ENCODE peak calls at places on chromosomes 4 and X, in ten cellular contexts. F, W, C, X, P, G, R, D, V and A are unnamed samples.

GRCh38 chr4:13733817-13734216 is 106.3 kb upstream of the BOD1L1 start:
- DNase-seq in F (no peak), W (no peak), C (no peak), X (no peak), P (no peak), G (peak; percentile 3), R (no peak), D (no peak), V (no peak), A (no peak)

GRCh38 chr4:68175562-68176155 is 46.0 kb upstream of the TMPRSS11F start:
- DNase-seq in F (no peak), W (peak; percentile 62), C (peak; percentile 86), X (no peak), P (no peak), G (peak; percentile 57), R (peak; percentile 51), D (peak; percentile 11), V (no peak), A (peak; percentile 49)

GRCh38 chrX:45714864-45715263 is 514.2 kb upstream of the DIPK2B start:
- DNase-seq in F (no peak), W (no peak), C (peak; percentile 97), X (no peak), P (no peak), G (peak; percentile 55), R (peak; percentile 71), D (no peak), V (no peak), A (no peak)

GRCh38 chr4:1411436-1412375 is 5.5 kb upstream of the NKX1-1 start:
- DNase-seq in F (peak; percentile 35), W (no peak), C (no peak), X (no peak), P (no peak), G (no peak), R (no peak), D (no peak), V (no peak), A (no peak)

GRCh38 chr4:70818173-70818856 is 21.4 kb downstream of the GRSF1 start:
- DNase-seq in F (no peak), W (no peak), C (no peak), X (no peak), P (no peak), G (no peak), R (no peak), D (no peak), V (no peak), A (no peak)

GRCh38 chr4:123446791-123447474 is 50.3 kb downstream of the SPRY1 start:
- DNase-seq in F (no peak), W (no peak), C (no peak), X (no peak), P (no peak), G (peak; percentile 33), R (no peak), D (no peak), V (no peak), A (no peak)

GRCh38 chrX:121407627-121408026 is 360.2 kb downstream of the GLUD2 start:
- DNase-seq in F (no peak), W (no peak), C (no peak), X (no peak), P (no peak), G (no peak), R (no peak), D (no peak), V (no peak), A (peak; percentile 29)

GRCh38 chr4:75653845-75654503 is 19.2 kb downstream of the G3BP2 start:
- DNase-seq in F (no peak), W (no peak), C (peak; percentile 30), X (no peak), P (no peak), G (no peak), R (peak; percentile 55), D (no peak), V (no peak), A (no peak)

GRCh38 chr4:84224522-84224921 is 274.6 kb downstream of the NKX6-1 start:
- DNase-seq in F (no peak), W (no peak), C (no peak), X (no peak), P (no peak), G (no peak), R (no peak), D (no peak), V (no peak), A (peak; percentile 93)

GRCh38 chr4:177380730-177381287 is 61.4 kb downstream of the AGA start:
- DNase-seq in F (no peak), W (no peak), C (peak; percentile 43), X (no peak), P (peak; percentile 42), G (peak; percentile 52), R (no peak), D (no peak), V (no peak), A (no peak)

GRCh38 chr4:151669990-151670389 is 90.8 kb downstream of the GATB start:
- DNase-seq in F (no peak), W (no peak), C (no peak), X (no peak), P (no peak), G (no peak), R (no peak), D (no peak), V (no peak), A (no peak)

GRCh38 chrX:106481341-106481740 is 130.4 kb upstream of the RADX start:
- DNase-seq in F (no peak), W (peak; percentile 48), C (peak; percentile 83), X (no peak), P (no peak), G (peak; percentile 57), R (peak; percentile 41), D (peak; percentile 32), V (no peak), A (peak; percentile 36)

GRCh38 chr4:3303840-3304715 is 11.3 kb downstream of the RGS12 start:
- DNase-seq in F (peak; percentile 29), W (no peak), C (no peak), X (no peak), P (no peak), G (no peak), R (no peak), D (no peak), V (no peak), A (no peak)

GRCh38 chr4:54568184-54568583 is 89.6 kb upstream of the KIT start:
- DNase-seq in F (no peak), W (no peak), C (peak; percentile 82), X (no peak), P (no peak), G (no peak), R (peak; percentile 83), D (no peak), V (no peak), A (no peak)

GRCh38 chr4:86818845-86819244 is 30.3 kb downstream of the SLC10A6 start:
- DNase-seq in F (no peak), W (no peak), C (no peak), X (no peak), P (no peak), G (no peak), R (no peak), D (no peak), V (no peak), A (no peak)

GRCh38 chr4:101066586-101066985 is 280.7 kb downstream of the PPP3CA start:
- DNase-seq in F (no peak), W (no peak), C (no peak), X (no peak), P (no peak), G (no peak), R (no peak), D (no peak), V (no peak), A (no peak)

GRCh38 chr4:107034091-107034698 is 1.9 kb downstream of the DKK2 start:
- DNase-seq in F (peak; percentile 56), W (peak; percentile 64), C (no peak), X (no peak), P (peak; percentile 65), G (peak; percentile 98), R (no peak), D (no peak), V (no peak), A (peak; percentile 15)

GRCh38 chr4:68498413-68499007 is 51.2 kb downstream of the TMPRSS11E start:
- DNase-seq in F (no peak), W (peak; percentile 50), C (peak; percentile 84), X (peak; percentile 34), P (peak; percentile 50), G (peak; percentile 45), R (peak; percentile 62), D (peak; percentile 53), V (no peak), A (peak; percentile 70)

GRCh38 chrX:40471965-40472648 is 108.7 kb upstream of the ATP6AP2 start:
- DNase-seq in F (peak; percentile 60), W (no peak), C (peak; percentile 29), X (peak; percentile 37), P (peak; percentile 32), G (peak; percentile 66), R (peak; percentile 84), D (no peak), V (no peak), A (no peak)
- H3K4me1 ChIP-seq in F (peaks cover 14% of the 10 kb centered on the region), W (peaks cover 25% of the 10 kb centered on the region), C (peaks cover 6% of the 10 kb centered on the region), X (peaks cover 10% of the 10 kb centered on the region), P (peaks cover 4% of the 10 kb centered on the region), G (peaks cover 37% of the 10 kb centered on the region), R (peaks cover 2% of the 10 kb centered on the region), D (peaks cover 33% of the 10 kb centered on the region), V (peaks cover 17% of the 10 kb centered on the region), A (peaks cover 10% of the 10 kb centered on the region)

DNA sequence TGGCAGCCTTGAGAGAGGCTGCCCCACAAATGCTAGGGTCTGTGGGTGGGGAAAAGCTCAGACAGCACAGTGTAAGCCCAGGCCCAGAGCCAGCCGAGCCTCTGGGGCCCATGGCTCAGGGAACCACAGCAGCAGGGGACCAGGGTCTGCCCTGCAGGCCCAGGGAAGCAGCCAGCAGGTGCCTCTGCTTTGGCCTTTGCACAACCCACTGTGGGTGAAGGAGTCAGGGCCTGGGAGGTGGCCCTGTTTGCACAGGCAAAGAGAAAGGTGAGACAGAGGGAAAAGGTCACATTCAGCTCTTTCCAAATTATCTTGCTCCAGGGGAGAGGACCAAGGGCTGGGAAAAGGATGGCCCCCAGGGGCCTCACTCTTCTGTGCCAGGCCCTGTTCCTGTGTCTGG is 8.7 kb downstream of the PNMA6F start:
- DNase-seq in F (no peak), W (no peak), C (no peak), X (no peak), P (no peak), G (no peak), R (no peak), D (no peak), V (no peak), A (no peak)
- H3K9me3 ChIP-seq in F (no peaks in the 10 kb centered on the region), W (no peaks in the 10 kb centered on the region), C (no peaks in the 10 kb centered on the region), X (no peaks in the 10 kb centered on the region), P (no peaks in the 10 kb centered on the region), G (no peaks in the 10 kb centered on the region), R (no peaks in the 10 kb centered on the region), D (no peaks in the 10 kb centered on the region), V (no peaks in the 10 kb centered on the region), A (no peaks in the 10 kb centered on the region)

DNA sequence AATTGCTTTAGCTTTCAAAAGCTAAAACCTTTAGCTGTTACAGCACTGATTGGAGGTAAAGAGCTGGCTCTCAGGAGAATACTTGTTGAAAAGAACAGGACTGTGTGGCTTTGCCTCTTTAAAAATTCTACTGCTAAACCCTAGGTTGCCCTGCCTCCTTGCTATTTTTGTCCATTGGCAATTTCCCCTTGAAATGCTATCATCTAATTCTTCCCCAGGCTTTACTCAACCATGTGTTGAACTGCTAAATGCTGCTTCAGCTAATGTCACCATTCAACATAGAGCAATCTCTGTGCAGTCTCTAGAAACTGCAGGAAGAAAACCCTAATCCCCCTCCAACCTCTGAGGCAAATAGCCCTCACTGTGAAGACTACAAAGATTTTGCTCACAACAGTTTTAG is 203.7 kb upstream of the ARX start:
- DNase-seq in F (no peak), W (no peak), C (no peak), X (no peak), P (no peak), G (no peak), R (no peak), D (no peak), V (no peak), A (no peak)
- H3K4me1 ChIP-seq in F (no peaks in the 10 kb centered on the region), W (no peaks in the 10 kb centered on the region), C (no peaks in the 10 kb centered on the region), X (no peaks in the 10 kb centered on the region), P (no peaks in the 10 kb centered on the region), G (no peaks in the 10 kb centered on the region), R (no peaks in the 10 kb centered on the region), D (no peaks in the 10 kb centered on the region), V (no peaks in the 10 kb centered on the region), A (peaks cover 4% of the 10 kb centered on the region)

GRCh38 chrX:100449696-100450606 is 39.9 kb upstream of the PCDH19 start:
- DNase-seq in F (no peak), W (no peak), C (peak; percentile 22), X (no peak), P (no peak), G (no peak), R (no peak), D (no peak), V (peak; percentile 21), A (no peak)
- H3K9me3 ChIP-seq in F (no peaks in the 10 kb centered on the region), W (no peaks in the 10 kb centered on the region), C (no peaks in the 10 kb centered on the region), X (no peaks in the 10 kb centered on the region), P (no peaks in the 10 kb centered on the region), G (no peaks in the 10 kb centered on the region), R (no peaks in the 10 kb centered on the region), D (no peaks in the 10 kb centered on the region), V (no peaks in the 10 kb centered on the region), A (no peaks in the 10 kb centered on the region)